ENCODE peak calls at places on chromosomes 2 and 18, in seven cellular contexts. S is mucosa of descending colon, J is H1, K is bronchial epithelial cell, G is cardiac fibroblast, R is WTC11, T is MCF 10A. C is an unnamed sample.

GRCh38 chr2:51734115-51734514 is 702.2 kb upstream of the NRXN1 start:
- DNase-seq in S (no peak), J (no peak), K (peak; percentile 59), G (peak; percentile 55), R (no peak), T (peak; percentile 66), C (no peak)

GRCh38 chr2:8086796-8087479 is 594.9 kb upstream of the ID2 start:
- DNase-seq in S (no peak), J (no peak), K (peak; percentile 100), G (peak; percentile 75), R (no peak), T (peak; percentile 87), C (no peak)

GRCh38 chr18:23859466-23860352 is 154.8 kb upstream of the TTC39C start:
- DNase-seq in S (no peak), J (no peak), K (no peak), G (no peak), R (no peak), T (no peak), C (no peak)

GRCh38 chr2:38125830-38126229 is 49.9 kb upstream of the CYP1B1 start:
- DNase-seq in S (no peak), J (no peak), K (no peak), G (no peak), R (no peak), T (no peak), C (no peak)

GRCh38 chr2:219438453-219438852 is 3.8 kb downstream of the SPEG start:
- DNase-seq in S (no peak), J (no peak), K (no peak), G (no peak), R (no peak), T (no peak), C (no peak)

GRCh38 chr2:237213325-237214040 is 127.8 kb downstream of the COPS8 start:
- DNase-seq in S (peak; percentile 66), J (no peak), K (peak; percentile 32), G (peak; percentile 94), R (no peak), T (peak; percentile 28), C (no peak)

GRCh38 chr2:192000196-192000990 is 153.5 kb upstream of the CAVIN2 start:
- DNase-seq in S (no peak), J (no peak), K (peak; percentile 37), G (no peak), R (no peak), T (no peak), C (no peak)

GRCh38 chr2:9693138-9693520 is 62.3 kb upstream of the YWHAQ start:
- DNase-seq in S (no peak), J (no peak), K (peak; percentile 27), G (peak; percentile 72), R (no peak), T (peak; percentile 83), C (peak; percentile 18)

GRCh38 chr2:222690564-222691200 is 19.2 kb downstream of the MOGAT1 start:
- DNase-seq in S (peak; percentile 71), J (peak; percentile 59), K (peak; percentile 56), G (peak; percentile 84), R (peak; percentile 83), T (peak; percentile 77), C (peak; percentile 88)

GRCh38 chr2:69097908-69098655 is 85.1 kb downstream of the ANTXR1 start:
- DNase-seq in S (no peak), J (no peak), K (no peak), G (no peak), R (no peak), T (no peak), C (no peak)

GRCh38 chr18:57122906-57123510 is 23.9 kb upstream of the BOD1L2 start:
- DNase-seq in S (no peak), J (no peak), K (no peak), G (no peak), R (no peak), T (no peak), C (no peak)

GRCh38 chr2:22167256-22167655 is 1043.5 kb downstream of the TDRD15 start:
- DNase-seq in S (no peak), J (no peak), K (peak; percentile 7), G (no peak), R (no peak), T (no peak), C (no peak)

GRCh38 chr2:190404487-190404886 is 3.7 kb upstream of the MFSD6 start:
- DNase-seq in S (no peak), J (no peak), K (peak; percentile 93), G (peak; percentile 29), R (no peak), T (peak; percentile 81), C (peak; percentile 39)

GRCh38 chr2:73156539-73157124 is 43.9 kb upstream of the RAB11FIP5 start:
- DNase-seq in S (peak; percentile 60), J (peak; percentile 77), K (peak; percentile 40), G (peak; percentile 78), R (peak; percentile 88), T (peak; percentile 51), C (peak; percentile 68)

GRCh38 chr2:20173496-20174402 is 51.2 kb downstream of the SDC1 start:
- DNase-seq in S (no peak), J (no peak), K (no peak), G (no peak), R (no peak), T (no peak), C (no peak)

GRCh38 chr2:101160454-101160853 is 9.3 kb upstream of the TBC1D8 start:
- DNase-seq in S (no peak), J (no peak), K (peak; percentile 86), G (peak; percentile 79), R (no peak), T (peak; percentile 88), C (no peak)

GRCh38 chr2:9165625-9166024 is 41.0 kb upstream of the ASAP2 start:
- DNase-seq in S (no peak), J (no peak), K (peak; percentile 41), G (no peak), R (no peak), T (peak; percentile 34), C (no peak)

GRCh38 chr18:69948919-69949537 is 1.4 kb upstream of the CD226 start:
- DNase-seq in S (no peak), J (no peak), K (no peak), G (peak; percentile 60), R (no peak), T (no peak), C (peak; percentile 83)

GRCh38 chr2:182766626-182767025 is 50.6 kb downstream of the DNAJC10 start:
- DNase-seq in S (no peak), J (no peak), K (no peak), G (no peak), R (no peak), T (no peak), C (no peak)

GRCh38 chr2:182758379-182758778 is 42.3 kb downstream of the DNAJC10 start:
- DNase-seq in S (no peak), J (no peak), K (no peak), G (no peak), R (no peak), T (no peak), C (no peak)

GRCh38 chr2:182763311-182763912 is 47.4 kb downstream of the DNAJC10 start:
- DNase-seq in S (no peak), J (no peak), K (peak; percentile 48), G (peak; percentile 52), R (no peak), T (peak; percentile 56), C (peak; percentile 2)

GRCh38 chr2:182767578-182767977 is 51.5 kb downstream of the DNAJC10 start:
- DNase-seq in S (no peak), J (no peak), K (peak; percentile 26), G (peak; percentile 37), R (no peak), T (peak; percentile 33), C (no peak)

GRCh38 chr2:182761903-182762302 is 45.8 kb downstream of the DNAJC10 start:
- DNase-seq in S (no peak), J (no peak), K (peak; percentile 11), G (peak; percentile 81), R (no peak), T (no peak), C (no peak)
- TF ChIP-seq CTCF in S (no peak), J (no peak), K (no peak), G (peak; percentile 37), R (no peak), T (no peak), C (no peak)

GRCh38 chr2:28419003-28419704 is 26.5 kb downstream of the FOSL2 start:
- DNase-seq in S (no peak), J (no peak), K (no peak), G (no peak), R (no peak), T (no peak), C (no peak)
- TF ChIP-seq CTCF in S (no peak), J (peak; percentile 1), K (no peak), G (no peak), R (no peak), T (no peak), C (no peak)

GRCh38 chr2:120109186-120110061 is 96.5 kb downstream of the EPB41L5 start:
- DNase-seq in S (no peak), J (no peak), K (peak; percentile 54), G (peak; percentile 61), R (no peak), T (peak; percentile 65), C (no peak)
- TF ChIP-seq CTCF in S (no peak), J (no peak), K (peak; percentile 34), G (peak; percentile 50), R (no peak), T (peak; percentile 64), C (peak; percentile 54)

GRCh38 chr2:103183061-103183460 is 421.2 kb downstream of the TMEM182 start:
- DNase-seq in S (no peak), J (no peak), K (no peak), G (no peak), R (no peak), T (no peak), C (no peak)
- TF ChIP-seq CTCF in S (no peak), J (no peak), K (no peak), G (no peak), R (no peak), T (peak; percentile 21), C (no peak)

GRCh38 chr2:158723921-158724802 is 71.0 kb upstream of the DAPL1 start:
- DNase-seq in S (no peak), J (peak; percentile 10), K (peak; percentile 63), G (no peak), R (peak; percentile 55), T (peak; percentile 25), C (no peak)
- TF ChIP-seq CTCF in S (no peak), J (peak; percentile 88), K (peak; percentile 79), G (peak; percentile 26), R (peak; percentile 39), T (no peak), C (no peak)

GRCh38 chr2:207967121-207967520 is 58.2 kb downstream of the PLEKHM3 start:
- DNase-seq in S (no peak), J (no peak), K (no peak), G (no peak), R (no peak), T (no peak), C (no peak)
- TF ChIP-seq CTCF in S (no peak), J (no peak), K (no peak), G (no peak), R (no peak), T (no peak), C (no peak)

GRCh38 chr2:230809677-230810251 is 55.0 kb upstream of the ITM2C start:
- DNase-seq in S (no peak), J (no peak), K (no peak), G (no peak), R (no peak), T (peak; percentile 9), C (no peak)
- TF ChIP-seq CTCF in S (no peak), J (no peak), K (no peak), G (no peak), R (no peak), T (no peak), C (peak; percentile 24)

C was measured in activated CD8-positive, alpha-beta T cell treated with anti-CD3 and anti-CD28 coated beads for 36 hours.